ENCODE peak calls at places on chromosome 12, in five cellular contexts. One of them, this sample, is unnamed. For H3K4me1, the result is how much of the 10 kb centered on the place peaks cover.

GRCh38 chr12:87511371-87511770 is 517.8 kb downstream of the C12orf50 start:
- DNase-seq in right atrium auricular region: no peak
- DNase-seq in body of pancreas: no peak
- DNase-seq in tibial artery: no peak
- DNase-seq in pancreas: no peak
- DNase-seq in this sample: no peak

GRCh38 chr12:95997911-95998510 is 1.9 kb upstream of the HAL start:
- DNase-seq in right atrium auricular region: no peak
- DNase-seq in body of pancreas: no peak
- DNase-seq in tibial artery: no peak
- DNase-seq in pancreas: no peak
- DNase-seq in this sample: no peak

GRCh38 chr12:57093412-57094193 is 4.7 kb downstream of the NAB2 start:
- DNase-seq in right atrium auricular region: peak
- DNase-seq in body of pancreas: peak
- DNase-seq in tibial artery: peak
- DNase-seq in pancreas: peak
- DNase-seq in this sample: peak

GRCh38 chr12:94817695-94818075 is 167.3 kb upstream of the TMCC3 start:
- DNase-seq in right atrium auricular region: no peak
- DNase-seq in body of pancreas: no peak
- DNase-seq in tibial artery: no peak
- DNase-seq in pancreas: no peak
- DNase-seq in this sample: no peak

GRCh38 chr12:12715128-12715458 is 2.1 kb upstream of the CDKN1B start:
- DNase-seq in right atrium auricular region: no peak
- DNase-seq in body of pancreas: no peak
- DNase-seq in tibial artery: no peak
- DNase-seq in pancreas: no peak
- DNase-seq in this sample: no peak

GRCh38 chr12:25692115-25693035 is 139.3 kb upstream of the LMNTD1 start:
- DNase-seq in right atrium auricular region: peak
- DNase-seq in body of pancreas: peak
- DNase-seq in tibial artery: no peak
- DNase-seq in pancreas: peak
- DNase-seq in this sample: no peak

GRCh38 chr12:75862692-75863471 is 168.7 kb downstream of the PHLDA1 start:
- DNase-seq in right atrium auricular region: no peak
- DNase-seq in body of pancreas: no peak
- DNase-seq in tibial artery: no peak
- DNase-seq in pancreas: no peak
- DNase-seq in this sample: no peak

GRCh38 chr12:127455347-127456265 is 811.4 kb upstream of the TMEM132C start:
- DNase-seq in right atrium auricular region: no peak
- DNase-seq in body of pancreas: no peak
- DNase-seq in tibial artery: no peak
- DNase-seq in pancreas: no peak
- DNase-seq in this sample: no peak

GRCh38 chr12:44774815-44775411 is 101.2 kb downstream of the NELL2 start:
- DNase-seq in right atrium auricular region: no peak
- DNase-seq in body of pancreas: peak
- DNase-seq in tibial artery: no peak
- DNase-seq in pancreas: no peak
- DNase-seq in this sample: no peak

GRCh38 chr12:123363743-123364531 is 710 bp downstream of the SBNO1 start:
- DNase-seq in right atrium auricular region: no peak
- DNase-seq in body of pancreas: peak
- DNase-seq in tibial artery: no peak
- DNase-seq in pancreas: no peak
- DNase-seq in this sample: peak

GRCh38 chr12:88952543-88952942 is 372.3 kb upstream of the KITLG start:
- DNase-seq in right atrium auricular region: no peak
- DNase-seq in body of pancreas: peak
- DNase-seq in tibial artery: no peak
- DNase-seq in pancreas: no peak
- DNase-seq in this sample: no peak

GRCh38 chr12:46569826-46570390 is 197.3 kb upstream of the SLC38A2 start:
- DNase-seq in right atrium auricular region: no peak
- DNase-seq in body of pancreas: no peak
- DNase-seq in tibial artery: no peak
- DNase-seq in pancreas: no peak
- DNase-seq in this sample: no peak

GRCh38 chr12:132116709-132117557 is 27.2 kb downstream of the DDX51 start:
- DNase-seq in right atrium auricular region: no peak
- DNase-seq in body of pancreas: no peak
- DNase-seq in tibial artery: no peak
- DNase-seq in pancreas: no peak
- DNase-seq in this sample: no peak

GRCh38 chr12:107912421-107913004 is 138.0 kb downstream of the ASCL4 start:
- DNase-seq in right atrium auricular region: no peak
- DNase-seq in body of pancreas: peak
- DNase-seq in tibial artery: no peak
- DNase-seq in pancreas: peak
- DNase-seq in this sample: peak

GRCh38 chr12:49296034-49296835 is 1.3 kb downstream of the PRPH start:
- DNase-seq in right atrium auricular region: no peak
- DNase-seq in body of pancreas: peak
- DNase-seq in tibial artery: no peak
- DNase-seq in pancreas: peak
- DNase-seq in this sample: no peak

GRCh38 chr12:76307083-76307482 is 41.1 kb downstream of the BBS10 start:
- DNase-seq in right atrium auricular region: no peak
- DNase-seq in body of pancreas: no peak
- DNase-seq in tibial artery: no peak
- DNase-seq in pancreas: no peak
- DNase-seq in this sample: no peak

GRCh38 chr12:49776858-49777257 is 35.5 kb downstream of the TMBIM6 start:
- DNase-seq in right atrium auricular region: no peak
- DNase-seq in body of pancreas: no peak
- DNase-seq in tibial artery: no peak
- DNase-seq in pancreas: no peak
- DNase-seq in this sample: no peak

GRCh38 chr12:123094349-123095073 is 56.4 kb downstream of the PITPNM2 start:
- DNase-seq in right atrium auricular region: no peak
- DNase-seq in body of pancreas: peak
- DNase-seq in tibial artery: peak
- DNase-seq in pancreas: no peak
- DNase-seq in this sample: no peak

GRCh38 chr12:130977759-130978127 is 24.0 kb downstream of the ADGRD1 start:
- DNase-seq in right atrium auricular region: peak
- DNase-seq in body of pancreas: no peak
- DNase-seq in tibial artery: no peak
- DNase-seq in pancreas: no peak
- DNase-seq in this sample: no peak
- H3K4me1 ChIP-seq in right atrium auricular region: under half
- H3K4me1 ChIP-seq in body of pancreas: under half
- H3K4me1 ChIP-seq in tibial artery: under half
- H3K4me1 ChIP-seq in pancreas: under half
- H3K4me1 ChIP-seq in this sample: under half

GRCh38 chr12:5889381-5890047 is 55.5 kb downstream of the ANO2 start:
- DNase-seq in right atrium auricular region: peak
- DNase-seq in body of pancreas: no peak
- DNase-seq in tibial artery: no peak
- DNase-seq in pancreas: no peak
- DNase-seq in this sample: no peak
- TF ChIP-seq CTCF in right atrium auricular region: no peak
- TF ChIP-seq CTCF in body of pancreas: no peak
- TF ChIP-seq CTCF in tibial artery: no peak
- TF ChIP-seq CTCF in pancreas: no peak
- TF ChIP-seq CTCF in this sample: no peak

DNA sequence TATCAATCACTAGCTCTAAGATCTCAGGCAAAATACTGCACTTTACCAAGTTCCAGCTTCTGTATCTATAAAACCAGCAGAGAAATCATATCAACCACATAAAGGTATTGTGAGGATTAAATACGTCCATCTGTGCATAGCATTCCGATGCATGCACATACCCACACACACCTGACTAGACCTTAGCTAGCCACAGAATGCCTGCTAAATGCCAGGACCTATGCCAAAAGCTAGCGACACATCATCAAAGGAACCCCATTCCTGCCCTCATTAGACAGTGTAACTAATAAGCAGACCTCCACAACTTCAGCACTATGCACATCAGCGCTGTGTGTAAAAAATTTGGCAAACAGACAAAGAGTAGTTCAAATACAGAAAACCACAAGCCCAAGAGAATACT is 185.2 kb downstream of the SLC2A13 start:
- DNase-seq in right atrium auricular region: no peak
- DNase-seq in body of pancreas: no peak
- DNase-seq in tibial artery: no peak
- DNase-seq in pancreas: no peak
- DNase-seq in this sample: no peak
- H3K27ac ChIP-seq in right atrium auricular region: no peak
- H3K27ac ChIP-seq in body of pancreas: no peak
- H3K27ac ChIP-seq in tibial artery: no peak
- H3K27ac ChIP-seq in pancreas: no peak
- H3K27ac ChIP-seq in this sample: no peak

GRCh38 chr12:124371970-124372555 is 77.2 kb downstream of the RFLNA start:
- DNase-seq in right atrium auricular region: no peak
- DNase-seq in body of pancreas: no peak
- DNase-seq in tibial artery: no peak
- DNase-seq in pancreas: no peak
- DNase-seq in this sample: no peak

GRCh38 chr12:124370384-124370783 is 75.5 kb downstream of the RFLNA start:
- DNase-seq in right atrium auricular region: no peak
- DNase-seq in body of pancreas: no peak
- DNase-seq in tibial artery: no peak
- DNase-seq in pancreas: no peak
- DNase-seq in this sample: no peak

GRCh38 chr12:124369901-124370378 is 75.0 kb downstream of the RFLNA start:
- DNase-seq in right atrium auricular region: peak
- DNase-seq in body of pancreas: no peak
- DNase-seq in tibial artery: no peak
- DNase-seq in pancreas: no peak
- DNase-seq in this sample: no peak

GRCh38 chr12:124371366-124371765 is 76.5 kb downstream of the RFLNA start:
- DNase-seq in right atrium auricular region: no peak
- DNase-seq in body of pancreas: no peak
- DNase-seq in tibial artery: no peak
- DNase-seq in pancreas: no peak
- DNase-seq in this sample: no peak

DNA sequence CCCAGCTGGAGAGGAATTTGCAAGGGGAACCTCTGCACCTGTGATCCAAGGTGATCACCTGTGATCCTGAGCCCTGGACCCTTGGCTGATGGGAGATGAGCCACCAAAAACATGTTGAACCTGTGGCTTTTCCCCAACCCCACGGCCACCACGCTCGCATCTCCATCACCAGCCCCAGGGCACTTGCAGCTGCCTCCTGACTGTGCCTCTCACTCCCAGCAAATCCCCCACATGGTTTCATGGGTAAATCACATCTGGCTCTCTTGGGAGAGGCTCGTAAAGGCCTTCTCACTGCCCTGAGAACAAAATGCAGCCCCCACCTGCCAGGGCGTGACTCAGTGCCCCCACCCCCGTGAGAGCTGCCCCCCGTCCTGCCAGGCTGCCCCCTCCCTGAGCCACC is 76.0 kb downstream of the RFLNA start:
- DNase-seq in right atrium auricular region: no peak
- DNase-seq in body of pancreas: no peak
- DNase-seq in tibial artery: no peak
- DNase-seq in pancreas: no peak
- DNase-seq in this sample: no peak
- H3K4me1 ChIP-seq in right atrium auricular region: half or more
- H3K4me1 ChIP-seq in body of pancreas: half or more
- H3K4me1 ChIP-seq in tibial artery: half or more
- H3K4me1 ChIP-seq in pancreas: under half
- H3K4me1 ChIP-seq in this sample: half or more

GRCh38 chr12:65769880-65770279 is 54.4 kb upstream of the HMGA2 start:
- DNase-seq in right atrium auricular region: no peak
- DNase-seq in body of pancreas: no peak
- DNase-seq in tibial artery: no peak
- DNase-seq in pancreas: no peak
- DNase-seq in this sample: no peak

GRCh38 chr12:65761301-65761700 is 63.0 kb upstream of the HMGA2 start:
- DNase-seq in right atrium auricular region: no peak
- DNase-seq in body of pancreas: no peak
- DNase-seq in tibial artery: no peak
- DNase-seq in pancreas: no peak
- DNase-seq in this sample: no peak

GRCh38 chr12:65759735-65760134 is 64.5 kb upstream of the HMGA2 start:
- DNase-seq in right atrium auricular region: no peak
- DNase-seq in body of pancreas: no peak
- DNase-seq in tibial artery: no peak
- DNase-seq in pancreas: no peak
- DNase-seq in this sample: no peak

GRCh38 chr12:65764325-65764724 is 60.0 kb upstream of the HMGA2 start:
- DNase-seq in right atrium auricular region: no peak
- DNase-seq in body of pancreas: no peak
- DNase-seq in tibial artery: no peak
- DNase-seq in pancreas: no peak
- DNase-seq in this sample: no peak

GRCh38 chr12:65765436-65765813 is 58.9 kb upstream of the HMGA2 start:
- DNase-seq in right atrium auricular region: no peak
- DNase-seq in body of pancreas: no peak
- DNase-seq in tibial artery: no peak
- DNase-seq in pancreas: no peak
- DNase-seq in this sample: no peak
- TF ChIP-seq CTCF in right atrium auricular region: no peak
- TF ChIP-seq CTCF in body of pancreas: no peak
- TF ChIP-seq CTCF in tibial artery: no peak
- TF ChIP-seq CTCF in pancreas: no peak
- TF ChIP-seq CTCF in this sample: no peak

GRCh38 chr12:30959778-30960177 is 33.2 kb downstream of the TSPAN11 start:
- DNase-seq in right atrium auricular region: no peak
- DNase-seq in body of pancreas: no peak
- DNase-seq in tibial artery: no peak
- DNase-seq in pancreas: no peak
- DNase-seq in this sample: no peak
- H3K27ac ChIP-seq in right atrium auricular region: no peak
- H3K27ac ChIP-seq in body of pancreas: no peak
- H3K27ac ChIP-seq in tibial artery: no peak
- H3K27ac ChIP-seq in pancreas: no peak
- H3K27ac ChIP-seq in this sample: no peak

GRCh38 chr12:116262741-116263140 is 14.8 kb downstream of the MED13L start:
- DNase-seq in right atrium auricular region: no peak
- DNase-seq in body of pancreas: no peak
- DNase-seq in tibial artery: no peak
- DNase-seq in pancreas: no peak
- DNase-seq in this sample: no peak
- H3K4me1 ChIP-seq in right atrium auricular region: half or more
- H3K4me1 ChIP-seq in body of pancreas: half or more
- H3K4me1 ChIP-seq in tibial artery: half or more
- H3K4me1 ChIP-seq in pancreas: half or more
- H3K4me1 ChIP-seq in this sample: half or more

This sample was measured in left ventricle myocardium inferior.